ENCODE peak calls at places on chromosomes 3 and 15, in eight cellular contexts. One of them, this sample, is unnamed.

GRCh38 chr3:15815696-15816095 is 17.9 kb upstream of the ANKRD28 start:
- DNase-seq in endothelial cell of umbilical vein: peak
- DNase-seq in transverse colon: no peak
- DNase-seq in HCT116: peak
- DNase-seq in sigmoid colon: no peak
- DNase-seq in K562: no peak
- DNase-seq in GM12878: no peak
- DNase-seq in vagina: no peak
- DNase-seq in this sample: no peak

GRCh38 chr3:52047295-52047960 is 8.9 kb downstream of the DUSP7 start:
- DNase-seq in endothelial cell of umbilical vein: peak
- DNase-seq in transverse colon: no peak
- DNase-seq in HCT116: no peak
- DNase-seq in sigmoid colon: no peak
- DNase-seq in K562: no peak
- DNase-seq in GM12878: no peak
- DNase-seq in vagina: no peak
- DNase-seq in this sample: no peak

GRCh38 chr3:113606539-113607218 is 74.3 kb downstream of the SIDT1 start:
- DNase-seq in endothelial cell of umbilical vein: no peak
- DNase-seq in transverse colon: peak
- DNase-seq in HCT116: no peak
- DNase-seq in sigmoid colon: no peak
- DNase-seq in K562: no peak
- DNase-seq in GM12878: peak
- DNase-seq in vagina: no peak
- DNase-seq in this sample: no peak

GRCh38 chr3:187777331-187778046 is 32.2 kb upstream of the BCL6 start:
- DNase-seq in endothelial cell of umbilical vein: peak
- DNase-seq in transverse colon: no peak
- DNase-seq in HCT116: no peak
- DNase-seq in sigmoid colon: no peak
- DNase-seq in K562: no peak
- DNase-seq in GM12878: peak
- DNase-seq in vagina: no peak
- DNase-seq in this sample: no peak

GRCh38 chr3:171901615-171902312 is 58.6 kb downstream of the TMEM212 start:
- DNase-seq in endothelial cell of umbilical vein: no peak
- DNase-seq in transverse colon: no peak
- DNase-seq in HCT116: no peak
- DNase-seq in sigmoid colon: no peak
- DNase-seq in K562: no peak
- DNase-seq in GM12878: no peak
- DNase-seq in vagina: no peak
- DNase-seq in this sample: no peak

GRCh38 chr3:78689378-78689777 is 1078.4 kb downstream of the ROBO1 start:
- DNase-seq in endothelial cell of umbilical vein: no peak
- DNase-seq in transverse colon: no peak
- DNase-seq in HCT116: no peak
- DNase-seq in sigmoid colon: no peak
- DNase-seq in K562: no peak
- DNase-seq in GM12878: no peak
- DNase-seq in vagina: no peak
- DNase-seq in this sample: no peak

GRCh38 chr15:36331531-36332275 is 247.7 kb upstream of the CDIN1 start:
- DNase-seq in endothelial cell of umbilical vein: no peak
- DNase-seq in transverse colon: no peak
- DNase-seq in HCT116: no peak
- DNase-seq in sigmoid colon: no peak
- DNase-seq in K562: no peak
- DNase-seq in GM12878: no peak
- DNase-seq in vagina: no peak
- DNase-seq in this sample: no peak

GRCh38 chr3:61483997-61484396 is 77.4 kb upstream of the PTPRG start:
- DNase-seq in endothelial cell of umbilical vein: no peak
- DNase-seq in transverse colon: no peak
- DNase-seq in HCT116: no peak
- DNase-seq in sigmoid colon: no peak
- DNase-seq in K562: no peak
- DNase-seq in GM12878: no peak
- DNase-seq in vagina: no peak
- DNase-seq in this sample: no peak

GRCh38 chr15:30904812-30905211 is 1.1 kb downstream of the FAN1 start:
- DNase-seq in endothelial cell of umbilical vein: no peak
- DNase-seq in transverse colon: no peak
- DNase-seq in HCT116: no peak
- DNase-seq in sigmoid colon: no peak
- DNase-seq in K562: no peak
- DNase-seq in GM12878: no peak
- DNase-seq in vagina: no peak
- DNase-seq in this sample: no peak

GRCh38 chr3:197030379-197031314 is 1.0 kb upstream of the MELTF start:
- DNase-seq in endothelial cell of umbilical vein: no peak
- DNase-seq in transverse colon: no peak
- DNase-seq in HCT116: no peak
- DNase-seq in sigmoid colon: no peak
- DNase-seq in K562: peak
- DNase-seq in GM12878: no peak
- DNase-seq in vagina: no peak
- DNase-seq in this sample: no peak

GRCh38 chr3:197027896-197028710 is 1.5 kb downstream of the MELTF start:
- DNase-seq in endothelial cell of umbilical vein: no peak
- DNase-seq in transverse colon: no peak
- DNase-seq in HCT116: no peak
- DNase-seq in sigmoid colon: no peak
- DNase-seq in K562: no peak
- DNase-seq in GM12878: no peak
- DNase-seq in vagina: no peak
- DNase-seq in this sample: no peak

GRCh38 chr3:197028711-197029510 is 706 bp downstream of the MELTF start:
- DNase-seq in endothelial cell of umbilical vein: no peak
- DNase-seq in transverse colon: peak
- DNase-seq in HCT116: no peak
- DNase-seq in sigmoid colon: no peak
- DNase-seq in K562: peak
- DNase-seq in GM12878: no peak
- DNase-seq in vagina: no peak
- DNase-seq in this sample: no peak

GRCh38 chr3:197031315-197032285 is 2.0 kb upstream of the MELTF start:
- DNase-seq in endothelial cell of umbilical vein: peak
- DNase-seq in transverse colon: peak
- DNase-seq in HCT116: peak
- DNase-seq in sigmoid colon: peak
- DNase-seq in K562: peak
- DNase-seq in GM12878: no peak
- DNase-seq in vagina: no peak
- DNase-seq in this sample: peak

GRCh38 chr3:197029511-197030167 is at the start of gene MELTF:
- DNase-seq in endothelial cell of umbilical vein: peak
- DNase-seq in transverse colon: peak
- DNase-seq in HCT116: no peak
- DNase-seq in sigmoid colon: no peak
- DNase-seq in K562: peak
- DNase-seq in GM12878: no peak
- DNase-seq in vagina: no peak
- DNase-seq in this sample: no peak
- TF ChIP-seq POLR2AphosphoS5 in endothelial cell of umbilical vein: no peak
- TF ChIP-seq POLR2AphosphoS5 in transverse colon: no peak
- TF ChIP-seq POLR2AphosphoS5 in HCT116: peak
- TF ChIP-seq POLR2AphosphoS5 in sigmoid colon: no peak
- TF ChIP-seq POLR2AphosphoS5 in K562: no peak
- TF ChIP-seq POLR2AphosphoS5 in GM12878: peak
- TF ChIP-seq POLR2AphosphoS5 in vagina: no peak
- TF ChIP-seq POLR2AphosphoS5 in this sample: no peak

GRCh38 chr15:75928680-75929608 is 25.3 kb downstream of the FBXO22 start:
- DNase-seq in endothelial cell of umbilical vein: no peak
- DNase-seq in transverse colon: peak
- DNase-seq in HCT116: peak
- DNase-seq in sigmoid colon: no peak
- DNase-seq in K562: peak
- DNase-seq in GM12878: no peak
- DNase-seq in vagina: no peak
- DNase-seq in this sample: no peak
- TF ChIP-seq CTCF in endothelial cell of umbilical vein: no peak
- TF ChIP-seq CTCF in transverse colon: no peak
- TF ChIP-seq CTCF in HCT116: peak
- TF ChIP-seq CTCF in sigmoid colon: no peak
- TF ChIP-seq CTCF in K562: peak
- TF ChIP-seq CTCF in GM12878: peak
- TF ChIP-seq CTCF in vagina: no peak
- TF ChIP-seq CTCF in this sample: no peak

DNA sequence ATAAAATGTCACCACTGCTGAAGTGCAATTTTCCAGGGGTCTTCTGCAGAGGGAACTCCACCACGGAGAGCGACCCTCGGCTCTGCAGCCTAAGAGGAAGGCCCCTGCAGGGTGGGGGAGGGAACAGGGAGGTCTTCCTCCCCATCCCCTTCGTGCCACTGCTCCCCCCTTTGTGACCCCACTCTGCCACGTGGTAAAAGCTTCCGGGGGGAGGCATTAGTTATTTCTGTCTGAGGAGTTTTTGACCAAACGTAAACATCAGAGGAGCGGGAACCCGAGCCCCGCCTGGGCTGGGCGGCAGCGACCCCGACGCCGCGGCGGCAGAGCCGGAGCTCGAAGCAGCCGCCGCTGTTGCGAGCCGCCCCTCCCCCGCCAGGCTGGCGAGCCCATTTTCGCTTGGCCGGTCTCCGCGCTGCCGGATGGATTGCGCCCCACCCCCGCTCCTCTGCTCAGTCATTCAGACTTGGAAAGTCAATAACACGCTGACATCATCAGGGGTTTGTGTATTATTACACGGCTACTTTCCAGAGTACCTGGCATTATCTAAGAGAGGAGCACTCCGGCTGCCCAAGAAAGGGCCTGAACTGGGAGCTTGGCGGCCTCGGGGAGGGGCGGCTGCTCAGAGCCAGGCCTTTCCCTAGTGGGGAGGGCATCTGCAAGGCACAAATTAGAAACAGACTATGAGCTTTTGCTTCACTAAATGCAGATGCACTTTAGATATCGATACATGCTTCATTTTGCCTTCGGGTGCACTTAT is 162.5 kb upstream of the TBL1XR1 start:
- DNase-seq in endothelial cell of umbilical vein: peak
- DNase-seq in transverse colon: peak
- DNase-seq in HCT116: peak
- DNase-seq in sigmoid colon: peak
- DNase-seq in K562: peak
- DNase-seq in GM12878: peak
- DNase-seq in vagina: no peak
- DNase-seq in this sample: peak
- TF ChIP-seq POLR2AphosphoS5 in endothelial cell of umbilical vein: peak
- TF ChIP-seq POLR2AphosphoS5 in transverse colon: peak
- TF ChIP-seq POLR2AphosphoS5 in HCT116: peak
- TF ChIP-seq POLR2AphosphoS5 in sigmoid colon: peak
- TF ChIP-seq POLR2AphosphoS5 in K562: peak
- TF ChIP-seq POLR2AphosphoS5 in GM12878: no peak
- TF ChIP-seq POLR2AphosphoS5 in vagina: peak
- TF ChIP-seq POLR2AphosphoS5 in this sample: peak

GRCh38 chr15:67421105-67421504 is 99.8 kb upstream of the C15orf61 start:
- DNase-seq in endothelial cell of umbilical vein: no peak
- DNase-seq in transverse colon: no peak
- DNase-seq in HCT116: no peak
- DNase-seq in sigmoid colon: no peak
- DNase-seq in K562: peak
- DNase-seq in GM12878: no peak
- DNase-seq in vagina: no peak
- DNase-seq in this sample: no peak
- TF ChIP-seq CTCF in endothelial cell of umbilical vein: no peak
- TF ChIP-seq CTCF in transverse colon: no peak
- TF ChIP-seq CTCF in HCT116: no peak
- TF ChIP-seq CTCF in sigmoid colon: no peak
- TF ChIP-seq CTCF in K562: peak
- TF ChIP-seq CTCF in GM12878: no peak
- TF ChIP-seq CTCF in vagina: no peak
- TF ChIP-seq CTCF in this sample: no peak